ENCODE peak calls at places on chromosome 9, in seven cellular contexts. H, I, W, T, L, K and F are unnamed samples.

GRCh38 chr9:127311239-127311741 is 46.7 kb downstream of the GARNL3 start:
- DNase-seq in W (no peak), I (no peak), H (no peak), L (peak), T (peak), K (peak), F (peak)

GRCh38 chr9:93955356-93956182 is 414 bp upstream of the BARX1 start:
- DNase-seq in I (peak), K (no peak), L (no peak), H (no peak), T (no peak), W (no peak), F (no peak)

GRCh38 chr9:34496149-34496712 is 26.6 kb downstream of the ENHO start:
- DNase-seq in T (peak), I (no peak), L (no peak), K (no peak), H (no peak), W (no peak), F (no peak)

GRCh38 chr9:91914404-91914803 is 35.6 kb downstream of the ROR2 start:
- DNase-seq in I (no peak), L (peak), W (no peak), T (no peak), H (no peak), K (no peak), F (no peak)

GRCh38 chr9:18824095-18824666 is 208.8 kb downstream of the SAXO1 start:
- DNase-seq in T (no peak), K (peak), I (peak), H (no peak), W (no peak), L (no peak), F (no peak)

GRCh38 chr9:125203259-125203658 is 2.9 kb downstream of the RABEPK start:
- DNase-seq in H (no peak), W (no peak), I (no peak), K (peak), L (no peak), T (no peak), F (no peak)

GRCh38 chr9:98193336-98193944 is 1.0 kb upstream of the CORO2A start:
- DNase-seq in L (no peak), K (no peak), W (no peak), I (no peak), H (no peak), T (no peak), F (no peak)

GRCh38 chr9:134390537-134390936 is 64.3 kb downstream of the RXRA start:
- DNase-seq in K (no peak), H (no peak), L (no peak), W (no peak), T (no peak), I (no peak), F (no peak)

GRCh38 chr9:133863193-133863592 is 125.0 kb upstream of the SARDH start:
- DNase-seq in I (no peak), L (no peak), W (no peak), H (no peak), K (no peak), T (no peak), F (peak)

GRCh38 chr9:134644715-134645606 is 3.4 kb downstream of the COL5A1 start:
- DNase-seq in L (peak), I (peak), T (no peak), H (no peak), K (no peak), W (no peak), F (no peak)

GRCh38 chr9:70979971-70980370 is 141.4 kb downstream of the TRPM3 start:
- DNase-seq in K (no peak), H (no peak), W (no peak), I (no peak), T (no peak), L (no peak), F (no peak)

DNA sequence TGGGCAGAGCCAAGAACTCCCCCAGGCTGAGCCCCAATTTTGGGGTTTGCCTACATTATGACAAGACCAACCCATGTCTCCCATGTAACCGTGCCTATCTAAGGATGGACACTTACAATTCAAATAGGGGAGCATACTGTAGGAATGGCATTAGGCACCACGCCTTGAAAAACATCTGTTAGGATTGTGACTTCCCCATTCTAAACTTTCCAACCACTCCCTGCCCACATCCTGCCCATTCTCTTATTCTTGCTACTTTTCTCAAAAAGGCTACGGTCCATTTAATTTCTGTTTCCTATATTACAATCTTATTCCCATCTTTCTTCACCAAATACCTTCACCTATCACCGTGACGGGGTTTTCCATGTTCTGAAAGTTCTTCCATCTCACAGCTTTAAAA is 99.2 kb downstream of the LPAR1 start:
- DNase-seq in K (no peak), H (no peak), W (no peak), L (no peak), I (no peak), T (no peak), F (no peak)
- TF ChIP-seq JUND in K (no peak), H (no peak), W (no peak), L (no peak), I (no peak), T (no peak), F (no peak)

DNA sequence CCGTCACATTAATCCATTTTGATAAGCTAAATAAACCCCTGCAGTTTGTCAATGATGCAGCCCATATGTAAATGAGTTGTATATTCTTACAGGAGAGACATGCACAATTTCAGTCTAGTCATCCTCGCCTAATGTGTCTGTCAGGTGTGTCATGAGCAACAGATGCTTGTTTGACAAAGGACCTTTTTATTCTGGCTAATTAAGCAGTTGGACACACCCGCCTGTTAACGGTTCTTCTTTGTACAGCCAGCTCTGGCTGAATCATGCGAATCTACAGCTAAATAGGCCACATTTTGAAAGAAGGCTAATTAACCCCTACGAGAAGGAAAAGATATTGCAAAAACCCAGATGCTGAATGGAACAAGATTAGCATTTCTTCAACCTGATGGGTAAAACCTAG is 124.2 kb downstream of the RFX3 start:
- DNase-seq in K (no peak), H (no peak), T (peak), L (no peak), I (no peak), W (no peak), F (no peak)
- TF ChIP-seq JUND in K (no peak), H (no peak), T (no peak), L (no peak), I (no peak), W (no peak), F (no peak)

GRCh38 chr9:35518981-35519679 is 29.2 kb downstream of the RUSC2 start:
- DNase-seq in K (no peak), I (no peak), T (no peak), W (no peak), H (no peak), L (no peak), F (peak)

GRCh38 chr9:35521708-35522107 is 31.8 kb downstream of the RUSC2 start:
- DNase-seq in L (no peak), I (no peak), T (no peak), K (no peak), H (no peak), W (no peak), F (no peak)

GRCh38 chr9:35519697-35520403 is 29.9 kb downstream of the RUSC2 start:
- DNase-seq in W (no peak), I (no peak), H (no peak), K (no peak), T (no peak), L (no peak), F (no peak)

GRCh38 chr9:35522189-35522588 is 32.3 kb downstream of the RUSC2 start:
- DNase-seq in T (no peak), I (no peak), W (no peak), H (no peak), K (no peak), L (no peak), F (no peak)

GRCh38 chr9:35520404-35520790 is 30.5 kb downstream of the RUSC2 start:
- DNase-seq in L (no peak), W (no peak), I (no peak), K (no peak), H (no peak), T (no peak), F (no peak)
- TF ChIP-seq JUND in L (no peak), W (no peak), I (no peak), K (no peak), H (no peak), T (no peak), F (no peak)

DNA sequence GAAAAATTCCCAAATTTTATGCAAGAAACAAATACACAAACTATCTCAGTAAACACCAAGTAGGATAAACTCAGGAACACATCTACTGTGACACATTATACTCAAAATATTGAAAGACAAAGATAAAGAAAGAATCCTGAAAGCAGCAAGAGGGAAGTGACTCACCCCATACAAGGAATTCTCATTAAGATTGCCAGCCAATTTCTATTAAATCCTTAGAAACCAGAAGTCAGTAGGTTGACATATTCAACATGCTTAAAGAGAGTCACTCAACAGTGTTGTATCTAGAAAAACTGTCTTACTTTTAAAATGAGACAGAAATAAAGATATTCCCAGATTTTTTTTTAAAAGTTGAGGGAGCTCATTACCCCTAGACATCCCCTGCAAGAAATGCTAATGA is 15.5 kb downstream of the SPATA31E1 start:
- DNase-seq in L (no peak), W (no peak), I (no peak), H (no peak), T (no peak), K (no peak), F (no peak)
- TF ChIP-seq JUND in L (no peak), W (no peak), I (no peak), H (no peak), T (no peak), K (no peak), F (no peak)

DNA sequence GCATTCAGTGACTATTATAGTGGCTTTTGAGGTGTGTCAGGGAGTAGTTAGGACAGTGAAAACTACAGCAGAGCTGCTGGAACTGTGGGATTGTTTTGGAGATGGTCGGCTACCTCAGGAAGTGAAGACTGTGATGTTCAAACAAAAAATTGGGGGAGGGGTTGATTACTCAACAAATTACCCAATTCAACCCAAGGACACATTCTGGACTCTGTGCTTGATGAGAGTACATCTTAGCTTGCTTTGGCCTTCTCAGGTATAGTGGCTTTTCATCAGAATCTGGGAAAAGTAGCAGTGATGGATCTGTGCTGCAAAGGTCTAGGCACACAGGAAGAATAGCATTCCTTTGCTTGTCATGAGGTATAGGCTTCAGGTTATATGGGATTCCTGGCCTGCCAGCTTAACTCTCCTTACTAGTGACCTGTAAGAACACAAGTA is 47.0 kb downstream of the SLC44A1 start:
- DNase-seq in L (no peak), T (no peak), K (peak), I (no peak), W (no peak), H (no peak), F (peak)
- TF ChIP-seq JUND in L (no peak), T (no peak), K (no peak), I (no peak), W (no peak), H (no peak), F (no peak)

GRCh38 chr9:136085815-136086212 is 9.3 kb downstream of the NACC2 start:
- DNase-seq in T (no peak), L (no peak), H (no peak), I (peak), W (no peak), K (no peak), F (no peak)
- TF ChIP-seq JUND in T (no peak), L (no peak), H (no peak), I (no peak), W (no peak), K (no peak), F (no peak)

GRCh38 chr9:33340186-33340585 is 49.9 kb downstream of the NFX1 start:
- DNase-seq in L (no peak), W (no peak), T (no peak), K (no peak), I (no peak), H (no peak), F (no peak)
- TF ChIP-seq JUND in L (no peak), W (no peak), T (no peak), K (no peak), I (no peak), H (no peak), F (no peak)

GRCh38 chr9:33469891-33470290 is 3.8 kb downstream of the NOL6 start:
- DNase-seq in K (no peak), H (no peak), T (no peak), I (no peak), W (no peak), L (peak), F (no peak)

GRCh38 chr9:33466565-33467495 is 6.9 kb downstream of the NOL6 start:
- DNase-seq in W (no peak), L (peak), K (peak), T (no peak), I (peak), H (no peak), F (peak)

GRCh38 chr9:33467526-33467925 is 6.2 kb downstream of the NOL6 start:
- DNase-seq in I (peak), L (peak), T (no peak), H (no peak), W (no peak), K (no peak), F (no peak)

GRCh38 chr9:33468215-33468730 is 5.5 kb downstream of the NOL6 start:
- DNase-seq in K (no peak), W (no peak), H (no peak), L (peak), I (no peak), T (no peak), F (no peak)

GRCh38 chr9:33468797-33469621 is 4.7 kb downstream of the NOL6 start:
- DNase-seq in I (no peak), T (no peak), H (no peak), K (no peak), W (no peak), L (peak), F (no peak)
- TF ChIP-seq JUND in I (no peak), T (no peak), H (no peak), K (no peak), W (no peak), L (no peak), F (no peak)

GRCh38 chr9:129704797-129705196 is 39.4 kb downstream of the PRRX2 start:
- DNase-seq in T (no peak), W (no peak), L (no peak), H (no peak), I (peak), K (no peak), F (no peak)

GRCh38 chr9:129701549-129701948 is 36.1 kb downstream of the PRRX2 start:
- DNase-seq in K (no peak), L (no peak), I (no peak), H (no peak), W (no peak), T (no peak), F (no peak)

GRCh38 chr9:129703121-129703520 is 37.7 kb downstream of the PRRX2 start:
- DNase-seq in K (no peak), I (no peak), W (no peak), L (no peak), H (no peak), T (no peak), F (no peak)

GRCh38 chr9:129702563-129702962 is 37.1 kb downstream of the PRRX2 start:
- DNase-seq in K (no peak), W (no peak), H (no peak), L (no peak), I (no peak), T (no peak), F (no peak)

DNA sequence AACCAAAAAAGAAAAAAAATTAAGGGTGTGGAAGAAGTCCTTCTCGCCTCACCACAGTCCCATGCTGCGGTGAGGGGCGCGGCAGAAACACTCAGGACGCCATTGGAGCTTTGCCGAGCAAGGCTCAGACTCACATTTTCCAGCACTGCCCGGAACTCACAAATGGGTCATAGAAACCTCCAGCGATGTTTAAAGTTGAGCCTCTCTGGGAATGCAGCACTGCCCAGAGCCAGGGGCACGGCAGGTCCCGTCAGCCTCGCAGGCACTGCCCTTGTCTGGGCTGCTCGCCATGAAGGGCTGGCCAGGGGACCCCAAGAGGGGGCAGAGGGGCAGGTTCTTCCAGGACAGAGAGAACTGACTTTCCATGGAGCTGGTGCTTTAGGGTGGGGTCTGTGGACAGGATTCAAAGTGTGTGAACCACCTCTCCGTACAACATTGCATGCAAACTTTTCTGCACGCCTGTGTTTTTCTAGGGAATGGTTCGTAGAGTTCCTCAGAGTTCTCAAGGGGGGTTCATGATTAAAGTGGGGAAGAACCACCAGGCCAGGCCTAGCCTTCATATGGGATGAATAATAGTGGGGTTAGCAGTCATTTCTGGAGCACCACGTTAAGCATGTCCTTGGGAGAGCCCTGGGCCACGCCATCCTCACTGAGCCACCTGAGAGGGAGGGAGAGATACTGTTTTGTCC is 38.4 kb downstream of the PRRX2 start:
- DNase-seq in T (no peak), H (no peak), L (no peak), K (no peak), W (no peak), I (no peak), F (no peak)
- TF ChIP-seq JUND in T (no peak), H (no peak), L (no peak), K (no peak), W (no peak), I (no peak), F (no peak)

GRCh38 chr9:16645970-16646369 is 224.5 kb downstream of the BNC2 start:
- DNase-seq in W (no peak), K (no peak), L (no peak), I (no peak), T (no peak), H (no peak), F (no peak)

GRCh38 chr9:16639644-16640043 is 230.8 kb downstream of the BNC2 start:
- DNase-seq in L (no peak), I (no peak), T (no peak), K (no peak), W (no peak), H (no peak), F (no peak)

GRCh38 chr9:16640649-16641048 is 229.8 kb downstream of the BNC2 start:
- DNase-seq in W (no peak), K (no peak), L (no peak), I (no peak), H (no peak), T (no peak), F (no peak)

GRCh38 chr9:16637938-16638337 is 232.5 kb downstream of the BNC2 start:
- DNase-seq in I (no peak), K (no peak), H (no peak), W (no peak), L (no peak), T (no peak), F (no peak)

DNA sequence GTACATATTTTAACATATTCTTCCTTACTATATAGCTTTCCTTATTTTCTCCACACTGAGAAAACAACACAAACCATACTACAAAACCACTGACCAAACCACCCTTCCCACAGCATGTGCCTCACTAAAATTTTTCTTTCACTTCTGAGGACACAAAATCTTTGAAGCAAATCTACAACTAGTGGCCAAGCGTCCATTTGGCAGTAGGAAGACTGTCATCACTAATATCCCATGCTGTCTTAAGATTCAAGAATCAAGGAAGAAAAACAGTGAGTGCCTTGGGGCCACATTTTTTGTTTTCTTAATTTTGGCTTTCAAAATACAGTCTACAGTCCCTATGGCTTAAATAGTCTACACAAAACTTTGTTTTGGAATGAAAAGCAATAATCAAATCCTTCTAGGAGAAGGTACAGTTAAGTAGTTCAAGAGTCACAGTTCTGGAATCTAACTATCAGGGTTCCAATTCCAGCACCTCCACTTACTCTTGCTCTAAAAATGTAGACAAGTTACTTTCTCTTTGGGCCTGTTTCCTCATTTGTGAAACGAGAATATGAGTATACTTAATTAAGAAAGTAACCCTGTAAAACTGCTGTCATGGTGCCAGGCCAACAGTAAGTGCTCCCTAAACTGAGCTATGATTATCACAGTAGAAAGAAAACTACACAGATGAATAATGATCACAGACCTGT is 227.9 kb downstream of the BNC2 start:
- DNase-seq in H (no peak), T (no peak), K (no peak), L (no peak), I (no peak), W (no peak), F (no peak)
- TF ChIP-seq JUND in H (no peak), T (no peak), K (no peak), L (no peak), I (no peak), W (no peak), F (no peak)